ENCODE peak calls at places on chromosomes 11 and 22, in four cellular contexts. F is ovary, U is body of pancreas, J is heart left ventricle. N is an unnamed sample.
A peak's percentile ranks its signal among the peaks of the same experiment; 100 is the strongest.

GRCh38 chr11:112298535-112298934 is 37.9 kb upstream of the PLET1 start:
- DNase-seq in U (no peak), J (peak; percentile 72), F (no peak), N (no peak)

GRCh38 chr22:39135092-39135896 is 17.2 kb downstream of the CBX7 start:
- DNase-seq in J (peak; percentile 62), U (no peak), F (no peak), N (peak; percentile 46)

GRCh38 chr11:110715541-110715940 is 3.3 kb upstream of the ARHGAP20 start:
- DNase-seq in F (no peak), J (no peak), U (no peak), N (no peak)

GRCh38 chr22:49793296-49793695 is 34.4 kb downstream of the BRD1 start:
- DNase-seq in F (no peak), J (no peak), U (no peak), N (no peak)

GRCh38 chr11:17537261-17537660 is 7.0 kb downstream of the USH1C start:
- DNase-seq in U (no peak), J (no peak), F (no peak), N (no peak)

GRCh38 chr11:115081972-115082371 is 403.6 kb downstream of the NXPE2 start:
- DNase-seq in F (no peak), J (no peak), U (no peak), N (no peak)

GRCh38 chr11:16883179-16883578 is 131.0 kb downstream of the PLEKHA7 start:
- DNase-seq in F (no peak), U (no peak), J (no peak), N (peak; percentile 29)

GRCh38 chr11:11463397-11463796 is 110.3 kb upstream of the CSNK2A3 start:
- DNase-seq in J (no peak), U (no peak), F (no peak), N (no peak)

GRCh38 chr22:39216143-39216490 is 28.7 kb downstream of the PDGFB start:
- DNase-seq in J (peak; percentile 6), F (no peak), U (no peak), N (no peak)

GRCh38 chr11:62504158-62504973 is 42.2 kb downstream of the AHNAK start:
- DNase-seq in J (no peak), F (no peak), U (no peak), N (peak; percentile 40)

GRCh38 chr11:130868865-130869264 is 47.4 kb downstream of the SNX19 start:
- DNase-seq in F (no peak), J (no peak), U (no peak), N (no peak)

GRCh38 chr11:101187748-101188147 is 58.1 kb upstream of the PGR start:
- DNase-seq in U (no peak), J (no peak), F (peak; percentile 35), N (no peak)

GRCh38 chr22:40524392-40525249 is 111.9 kb downstream of the MRTFA start:
- DNase-seq in J (no peak), F (no peak), U (no peak), N (no peak)

GRCh38 chr22:46846154-46846831 is 83.8 kb downstream of the TBC1D22A start:
- DNase-seq in F (no peak), J (no peak), U (no peak), N (no peak)

GRCh38 chr22:40193429-40194421 is 16.0 kb downstream of the TNRC6B start:
- DNase-seq in U (no peak), F (peak; percentile 34), J (no peak), N (no peak)

GRCh38 chr11:12755510-12755909 is 81.3 kb downstream of the TEAD1 start:
- DNase-seq in U (no peak), F (no peak), J (no peak), N (no peak)

GRCh38 chr11:21396351-21397008 is 727.1 kb downstream of the NELL1 start:
- DNase-seq in J (no peak), F (no peak), U (no peak), N (no peak)

GRCh38 chr22:27270818-27271510 is 530.6 kb downstream of the MN1 start:
- DNase-seq in U (no peak), J (no peak), F (no peak), N (no peak)

GRCh38 chr22:20424937-20425587 is 12.6 kb downstream of the SCARF2 start:
- DNase-seq in J (no peak), F (no peak), U (no peak), N (no peak)

GRCh38 chr11:35792148-35792845 is 129.7 kb downstream of the TRIM44 start:
- DNase-seq in U (peak; percentile 44), J (no peak), F (no peak), N (no peak)

GRCh38 chr11:16776716-16777115 is 38.3 kb downstream of the C11orf58 start:
- DNase-seq in J (no peak), U (no peak), F (no peak), N (no peak)

GRCh38 chr11:18027475-18027874 is 14.6 kb upstream of the SERGEF start:
- DNase-seq in U (no peak), F (no peak), J (no peak), N (no peak)

GRCh38 chr22:23904855-23905254 is 10.7 kb downstream of the MIF start:
- DNase-seq in J (no peak), F (no peak), U (no peak), N (no peak)

GRCh38 chr11:65456418-65456817 is 33.8 kb downstream of the NEAT1 start:
- DNase-seq in F (no peak), J (no peak), U (no peak), N (no peak)

GRCh38 chr11:111305871-111306270 is 7.5 kb downstream of the POU2AF3 start:
- DNase-seq in J (no peak), F (no peak), U (no peak), N (no peak)

GRCh38 chr22:25388866-25389540 is 169.6 kb downstream of the CRYBB2 start:
- DNase-seq in U (no peak), J (no peak), F (no peak), N (peak; percentile 43)

GRCh38 chr11:116831790-116832349 is 2.2 kb downstream of the APOC3 start:
- DNase-seq in J (no peak), F (no peak), U (no peak), N (no peak)

GRCh38 chr11:119470316-119471266 is 47.6 kb upstream of the THY1 start:
- DNase-seq in F (no peak), U (no peak), J (no peak), N (no peak)

GRCh38 chr11:35040221-35040942 is 98.6 kb upstream of the CD44 start:
- DNase-seq in U (peak; percentile 31), F (no peak), J (no peak), N (peak; percentile 23)

GRCh38 chr22:36194971-36195370 is 6.6 kb downstream of the APOL4 start:
- DNase-seq in U (peak; percentile 34), F (peak; percentile 71), J (peak; percentile 72), N (no peak)

GRCh38 chr22:30170126-30170525 is 76.4 kb downstream of the LIF start:
- DNase-seq in F (no peak), J (no peak), U (no peak), N (no peak)

GRCh38 chr11:134022748-134023147 is 46.1 kb upstream of the JAM3 start:
- DNase-seq in U (no peak), J (no peak), F (no peak), N (no peak)

GRCh38 chr11:115530752-115531151 is 26.5 kb upstream of the CADM1 start:
- DNase-seq in U (no peak), F (no peak), J (no peak), N (no peak)

GRCh38 chr11:934437-934950 is 8.8 kb downstream of the AP2A2 start:
- DNase-seq in F (no peak), U (no peak), J (no peak), N (no peak)

GRCh38 chr11:932435-932834 is 6.8 kb downstream of the AP2A2 start:
- DNase-seq in F (no peak), J (no peak), U (no peak), N (no peak)

GRCh38 chr11:933002-933820 is 7.5 kb downstream of the AP2A2 start:
- DNase-seq in U (no peak), J (no peak), F (no peak), N (no peak)

GRCh38 chr11:936199-936598 is 10.5 kb downstream of the AP2A2 start:
- DNase-seq in F (no peak), J (no peak), U (no peak), N (no peak)

GRCh38 chr11:933936-934335 is 8.3 kb downstream of the AP2A2 start:
- DNase-seq in F (no peak), J (no peak), U (no peak), N (no peak)
- H3K4me1 ChIP-seq in F (peaks cover 7% of the 10 kb centered on the region), J (peaks cover 50% of the 10 kb centered on the region), U (peaks cover 28% of the 10 kb centered on the region), N (peaks cover 17% of the 10 kb centered on the region)

GRCh38 chr11:26556582-26556981 is 15.5 kb downstream of the MUC15 start:
- DNase-seq in U (no peak), F (no peak), J (no peak), N (no peak)

GRCh38 chr11:26553182-26553581 is 18.9 kb downstream of the MUC15 start:
- DNase-seq in F (no peak), J (no peak), U (no peak), N (no peak)

GRCh38 chr11:26549176-26549575 is 22.9 kb downstream of the MUC15 start:
- DNase-seq in U (no peak), J (no peak), F (no peak), N (no peak)

GRCh38 chr11:26550022-26550421 is 22.0 kb downstream of the MUC15 start:
- DNase-seq in U (no peak), F (no peak), J (no peak), N (no peak)

GRCh38 chr11:26551186-26551801 is 20.8 kb downstream of the MUC15 start:
- DNase-seq in J (no peak), F (no peak), U (no peak), N (no peak)
- TF ChIP-seq CTCF in J (no peak), F (no peak), U (peak; percentile 30), N (no peak)

DNA sequence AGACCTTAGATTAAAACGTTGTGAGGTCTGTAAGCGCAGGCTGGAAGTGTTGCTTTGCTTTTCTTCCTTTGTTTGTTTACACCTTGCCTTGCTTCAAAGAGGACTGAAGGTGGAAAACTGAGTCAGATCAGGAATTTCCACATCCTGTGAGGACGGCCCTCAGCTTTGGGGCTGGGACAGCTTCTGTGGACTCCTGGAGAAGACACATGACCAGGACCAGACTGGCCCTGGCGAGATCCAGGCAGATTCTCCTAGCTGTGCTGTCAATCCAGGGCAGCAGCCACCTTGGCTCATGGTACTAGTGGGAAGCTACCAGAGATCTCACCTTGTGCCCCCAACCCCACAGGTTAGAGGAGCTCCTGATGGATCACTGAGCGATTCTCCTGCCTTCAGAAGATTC is 1461.9 kb downstream of the TBC1D22A start:
- DNase-seq in J (no peak), U (no peak), F (no peak), N (no peak)
- H3K9me3 ChIP-seq in J (no peaks in the 10 kb centered on the region), U (no peaks in the 10 kb centered on the region), F (no peaks in the 10 kb centered on the region), N (no peaks in the 10 kb centered on the region)

GRCh38 chr11:73375830-73376167 is 400 bp upstream of the RELT start:
- DNase-seq in U (no peak), J (no peak), F (peak; percentile 36), N (no peak)
- H3K4me1 ChIP-seq in U (peaks cover 23% of the 10 kb centered on the region), J (peaks cover 53% of the 10 kb centered on the region), F (peaks cover 6% of the 10 kb centered on the region), N (no peaks in the 10 kb centered on the region)

GRCh38 chr22:42967933-42968332 is 47.0 kb downstream of the PACSIN2 start:
- DNase-seq in F (no peak), U (no peak), J (peak; percentile 68), N (peak; percentile 75)
- TF ChIP-seq CTCF in F (no peak), U (peak; percentile 1), J (no peak), N (no peak)

GRCh38 chr11:31815743-31816466 is 4.8 kb upstream of the PAX6 start:
- DNase-seq in U (no peak), F (no peak), J (no peak), N (no peak)
- H3K9me3 ChIP-seq in U (no peaks in the 10 kb centered on the region), F (no peaks in the 10 kb centered on the region), J (no peaks in the 10 kb centered on the region), N (no peaks in the 10 kb centered on the region)